ENCODE peak calls at places on chromosomes 11 and 22, in seven cellular contexts. A, B, H, T, L, C and Q are unnamed samples.

GRCh38 chr11:60334005-60334620 is 7.1 kb downstream of the MS4A6E start:
- DNase-seq in A (peak), B (no peak), H (peak), T (peak), L (peak), C (peak), Q (no peak)

GRCh38 chr22:50675553-50676199 is 3.1 kb downstream of the SHANK3 start:
- DNase-seq in A (no peak), B (no peak), H (no peak), T (no peak), L (no peak), C (no peak), Q (no peak)

GRCh38 chr11:83051760-83052671 is 19.7 kb downstream of the RAB30 start:
- DNase-seq in A (no peak), B (no peak), H (peak), T (peak), L (no peak), C (no peak), Q (no peak)

GRCh38 chr11:60966867-60967266 is 4.6 kb upstream of the CD6 start:
- DNase-seq in A (no peak), B (no peak), H (no peak), T (no peak), L (no peak), C (no peak), Q (no peak)

GRCh38 chr11:45485070-45485716 is 180.2 kb downstream of the CHST1 start:
- DNase-seq in A (no peak), B (peak), H (peak), T (no peak), L (no peak), C (no peak), Q (no peak)

GRCh38 chr11:118226294-118226693 is 1.5 kb upstream of the JAML start:
- DNase-seq in A (no peak), B (no peak), H (peak), T (no peak), L (peak), C (no peak), Q (no peak)

GRCh38 chr11:43736502-43737193 is 56.1 kb downstream of the HSD17B12 start:
- DNase-seq in A (no peak), B (no peak), H (peak), T (no peak), L (peak), C (no peak), Q (no peak)

GRCh38 chr11:66221726-66222236 is 46.7 kb upstream of the RAB1B start:
- DNase-seq in A (no peak), B (no peak), H (peak), T (no peak), L (no peak), C (no peak), Q (no peak)

GRCh38 chr11:12240669-12241068 is 130.3 kb downstream of the MICAL2 start:
- DNase-seq in A (no peak), B (no peak), H (no peak), T (no peak), L (no peak), C (no peak), Q (no peak)

GRCh38 chr11:10900686-10901415 is 43.0 kb upstream of the ZBED5 start:
- DNase-seq in A (no peak), B (no peak), H (no peak), T (no peak), L (peak), C (no peak), Q (no peak)

GRCh38 chr11:65580031-65580692 is 4.3 kb downstream of the EHBP1L1 start:
- DNase-seq in A (no peak), B (no peak), H (no peak), T (no peak), L (no peak), C (no peak), Q (no peak)

GRCh38 chr11:2792376-2793250 is 92.8 kb upstream of the KCNQ1OT1 start:
- DNase-seq in A (no peak), B (no peak), H (no peak), T (no peak), L (no peak), C (no peak), Q (no peak)

GRCh38 chr11:64385953-64386704 is 27.2 kb downstream of the RPS6KA4 start:
- DNase-seq in A (no peak), B (no peak), H (peak), T (no peak), L (peak), C (no peak), Q (peak)

GRCh38 chr11:60844045-60844869 is 2.3 kb downstream of the CCDC86 start:
- DNase-seq in A (no peak), B (no peak), H (peak), T (no peak), L (no peak), C (no peak), Q (no peak)

GRCh38 chr11:2681408-2682145 is 18.2 kb downstream of the KCNQ1OT1 start:
- DNase-seq in A (no peak), B (no peak), H (no peak), T (no peak), L (peak), C (no peak), Q (no peak)

GRCh38 chr11:117300301-117300700 is 9.2 kb downstream of the BACE1-AS start:
- DNase-seq in A (no peak), B (no peak), H (no peak), T (no peak), L (no peak), C (no peak), Q (no peak)

GRCh38 chr11:94175545-94175944 is 46.9 kb downstream of the PANX1 start:
- DNase-seq in A (no peak), B (no peak), H (peak), T (no peak), L (no peak), C (no peak), Q (no peak)

GRCh38 chr11:612201-612960 is 3.4 kb downstream of the IRF7 start:
- DNase-seq in A (no peak), B (no peak), H (no peak), T (no peak), L (peak), C (no peak), Q (no peak)

GRCh38 chr11:69948256-69949141 is 129.3 kb upstream of the FGF3 start:
- DNase-seq in A (no peak), B (no peak), H (peak), T (no peak), L (no peak), C (no peak), Q (no peak)

GRCh38 chr11:46294365-46295309 is 17.2 kb downstream of the CREB3L1 start:
- DNase-seq in A (no peak), B (no peak), H (peak), T (no peak), L (no peak), C (no peak), Q (no peak)

GRCh38 chr22:37054078-37054440 is 2.5 kb downstream of the KCTD17 start:
- DNase-seq in A (no peak), B (no peak), H (no peak), T (peak), L (no peak), C (no peak), Q (no peak)

GRCh38 chr11:58762284-58763119 is 30.8 kb upstream of the GLYAT start:
- DNase-seq in A (no peak), B (no peak), H (no peak), T (no peak), L (no peak), C (no peak), Q (no peak)

GRCh38 chr11:104148074-104148473 is 15.9 kb downstream of the PDGFD start:
- DNase-seq in A (no peak), B (no peak), H (no peak), T (no peak), L (no peak), C (no peak), Q (no peak)

GRCh38 chr11:57641426-57641825 is 8.3 kb downstream of the YPEL4 start:
- DNase-seq in A (peak), B (peak), H (peak), T (peak), L (peak), C (no peak), Q (peak)

GRCh38 chr22:49997932-49998717 is 14.4 kb downstream of the IL17REL start:
- DNase-seq in A (no peak), B (no peak), H (no peak), T (no peak), L (no peak), C (no peak), Q (no peak)

GRCh38 chr22:41523464-41524221 is 20.6 kb downstream of the POLR3H start:
- DNase-seq in A (no peak), B (no peak), H (no peak), T (no peak), L (no peak), C (no peak), Q (no peak)